ENCODE peak calls at places on chromosomes 3 and 15, in seven cellular contexts. C is stimulated activated CD4-positive, alpha-beta T cell treated with anti-CD3 and anti-CD28 coated beads, Interleukin-12 subunit alpha, Interleukin-12 subunit beta, amount 100 ng/mL, for 4 hours; P is HFF-Myc; L is kidney tubule cell; T is GDM1; U is OCI-M1; Z is activated T-cell treated with anti-CD3 and anti-CD28 coated beads for 4 hours. Y is an unnamed sample.

GRCh38 chr15:95287774-95288173 is 1042.7 kb upstream of the NR2F2 start:
- DNase-seq in L (no peak), U (no peak), T (no peak), C (no peak), Z (no peak), P (no peak), Y (no peak)

GRCh38 chr3:142964150-142964498 is 650 bp upstream of the PAQR9 start:
- DNase-seq in T (no peak), U (no peak), P (no peak), Z (no peak), C (no peak), L (peak), Y (no peak)

GRCh38 chr3:35908366-35909232 is 269.3 kb downstream of the ARPP21 start:
- DNase-seq in T (peak), U (peak), Z (peak), L (peak), C (peak), P (peak), Y (peak)

GRCh38 chr15:47431501-47431900 is 285.8 kb upstream of the SEMA6D start:
- DNase-seq in C (no peak), Z (no peak), U (no peak), P (no peak), T (no peak), L (peak), Y (no peak)

GRCh38 chr15:63598467-63599400 is 1.5 kb downstream of the FBXL22 start:
- DNase-seq in U (no peak), Z (no peak), T (no peak), C (no peak), P (no peak), L (no peak), Y (no peak)

GRCh38 chr15:43974852-43975251 is 148.1 kb downstream of the WDR76 start:
- DNase-seq in U (no peak), T (no peak), P (no peak), Z (no peak), L (peak), C (no peak), Y (no peak)

GRCh38 chr15:52163321-52164190 is 27.6 kb downstream of the GNB5 start:
- DNase-seq in L (no peak), P (no peak), C (no peak), T (no peak), U (peak), Z (no peak), Y (peak)

GRCh38 chr15:59746777-59747176 is 57.7 kb upstream of the BNIP2 start:
- DNase-seq in L (no peak), U (no peak), C (no peak), T (no peak), P (no peak), Z (no peak), Y (no peak)

GRCh38 chr3:45499529-45499928 is 95.0 kb upstream of the LIMD1 start:
- DNase-seq in T (no peak), P (peak), C (no peak), L (peak), Z (no peak), U (peak), Y (no peak)

GRCh38 chr3:146326875-146327543 is 76.1 kb upstream of the PLSCR4 start:
- DNase-seq in T (peak), P (peak), U (peak), Z (no peak), L (peak), C (no peak), Y (no peak)

GRCh38 chr3:105866656-105867653 is 1.9 kb downstream of the CBLB start:
- DNase-seq in T (no peak), C (no peak), L (no peak), U (peak), P (no peak), Z (no peak), Y (no peak)

GRCh38 chr3:109806929-109807328 is 469.6 kb upstream of the DPPA4 start:
- DNase-seq in T (peak), U (peak), P (peak), C (no peak), Z (peak), L (peak), Y (no peak)

GRCh38 chr3:71380096-71380495 is 203.4 kb downstream of the FOXP1 start:
- DNase-seq in U (no peak), L (peak), Z (no peak), C (no peak), T (no peak), P (no peak), Y (no peak)

GRCh38 chr3:45225465-45226205 is 452 bp downstream of the TMEM158 start:
- DNase-seq in T (no peak), U (peak), C (peak), Z (peak), L (peak), P (no peak), Y (no peak)

GRCh38 chr3:1971780-1972179 is 126.9 kb upstream of the CNTN4 start:
- DNase-seq in C (no peak), T (no peak), Z (no peak), P (no peak), U (no peak), L (peak), Y (no peak)

GRCh38 chr3:165895919-165896318 is 58.7 kb upstream of the BCHE start:
- DNase-seq in C (no peak), P (no peak), U (peak), T (peak), Z (no peak), L (no peak), Y (no peak)

GRCh38 chr15:75620043-75620775 is 5.3 kb downstream of the SNUPN start:
- DNase-seq in Z (no peak), U (no peak), C (no peak), T (no peak), L (no peak), P (no peak), Y (no peak)

GRCh38 chr3:69116897-69117296 is 5.5 kb downstream of the LMOD3 start:
- DNase-seq in U (no peak), L (peak), T (no peak), Z (no peak), P (no peak), C (no peak), Y (no peak)

GRCh38 chr3:182490601-182491485 is 302.5 kb upstream of the ATP11B start:
- DNase-seq in P (no peak), L (peak), C (no peak), T (no peak), U (peak), Z (no peak), Y (no peak)